ENCODE peak calls at places on chromosomes 12 and 14, in four cellular contexts. One of them, this sample, is unnamed.

GRCh38 chr14:59225281-59225680 is 36.8 kb downstream of the DAAM1 start:
- DNase-seq in astrocyte of the spinal cord: no peak
- DNase-seq in H9: no peak
- DNase-seq in hepatocyte: no peak
- DNase-seq in this sample: no peak

GRCh38 chr14:105473033-105473676 is 1.5 kb upstream of the CRIP2 start:
- DNase-seq in hepatocyte: no peak
- DNase-seq in H9: no peak
- DNase-seq in astrocyte of the spinal cord: no peak
- DNase-seq in this sample: no peak

GRCh38 chr12:102171951-102172350 is 25.7 kb downstream of the PMCH start:
- DNase-seq in H9: no peak
- DNase-seq in hepatocyte: no peak
- DNase-seq in astrocyte of the spinal cord: no peak
- DNase-seq in this sample: no peak

GRCh38 chr14:26123459-26123858 is 474.4 kb downstream of the NOVA1 start:
- DNase-seq in hepatocyte: no peak
- DNase-seq in H9: no peak
- DNase-seq in astrocyte of the spinal cord: no peak
- DNase-seq in this sample: no peak

GRCh38 chr12:40216516-40217288 is 8.1 kb upstream of the LRRK2 start:
- DNase-seq in H9: no peak
- DNase-seq in hepatocyte: no peak
- DNase-seq in astrocyte of the spinal cord: no peak
- DNase-seq in this sample: no peak

GRCh38 chr14:104265918-104266642 is 127.7 kb downstream of the KIF26A start:
- DNase-seq in astrocyte of the spinal cord: no peak
- DNase-seq in hepatocyte: no peak
- DNase-seq in H9: peak
- DNase-seq in this sample: peak

GRCh38 chr12:92059976-92060375 is 85.7 kb downstream of the BTG1 start:
- DNase-seq in astrocyte of the spinal cord: peak
- DNase-seq in hepatocyte: no peak
- DNase-seq in H9: no peak
- DNase-seq in this sample: no peak

GRCh38 chr12:94111290-94111689 is 37.1 kb upstream of the PLXNC1 start:
- DNase-seq in H9: no peak
- DNase-seq in hepatocyte: no peak
- DNase-seq in astrocyte of the spinal cord: no peak
- DNase-seq in this sample: no peak

GRCh38 chr14:49478784-49479183 is 107.4 kb downstream of the RPS29 start:
- DNase-seq in astrocyte of the spinal cord: no peak
- DNase-seq in hepatocyte: no peak
- DNase-seq in H9: no peak
- DNase-seq in this sample: no peak

GRCh38 chr12:32568241-32568640 is 110.9 kb upstream of the DNM1L start:
- DNase-seq in astrocyte of the spinal cord: peak
- DNase-seq in hepatocyte: no peak
- DNase-seq in H9: no peak
- DNase-seq in this sample: no peak

GRCh38 chr12:49952396-49953055 is 2.0 kb downstream of the AQP2 start:
- DNase-seq in astrocyte of the spinal cord: no peak
- DNase-seq in H9: no peak
- DNase-seq in hepatocyte: no peak
- DNase-seq in this sample: no peak

GRCh38 chr12:15621140-15621539 is 168.0 kb downstream of the EPS8 start:
- DNase-seq in H9: no peak
- DNase-seq in hepatocyte: no peak
- DNase-seq in astrocyte of the spinal cord: no peak
- DNase-seq in this sample: no peak

GRCh38 chr12:58888131-58888783 is 32.0 kb downstream of the LRIG3 start:
- DNase-seq in hepatocyte: peak
- DNase-seq in H9: no peak
- DNase-seq in astrocyte of the spinal cord: peak
- DNase-seq in this sample: no peak

GRCh38 chr12:23760495-23760894 is 189.0 kb downstream of the SOX5 start:
- DNase-seq in H9: peak
- DNase-seq in astrocyte of the spinal cord: peak
- DNase-seq in hepatocyte: no peak
- DNase-seq in this sample: peak

GRCh38 chr14:100070310-100070709 is 5.1 kb downstream of the EVL start:
- DNase-seq in astrocyte of the spinal cord: no peak
- DNase-seq in hepatocyte: no peak
- DNase-seq in H9: no peak
- DNase-seq in this sample: no peak

GRCh38 chr14:76203086-76204001 is 51.6 kb downstream of the GPATCH2L start:
- DNase-seq in hepatocyte: peak
- DNase-seq in H9: no peak
- DNase-seq in astrocyte of the spinal cord: peak
- DNase-seq in this sample: no peak

GRCh38 chr14:53964249-53964648 is 7.6 kb upstream of the BMP4 start:
- DNase-seq in astrocyte of the spinal cord: peak
- DNase-seq in hepatocyte: peak
- DNase-seq in H9: no peak
- DNase-seq in this sample: no peak

GRCh38 chr14:89572566-89573398 is 155.7 kb upstream of the FOXN3 start:
- DNase-seq in astrocyte of the spinal cord: no peak
- DNase-seq in H9: no peak
- DNase-seq in hepatocyte: no peak
- DNase-seq in this sample: no peak

GRCh38 chr12:130131817-130132216 is 30.4 kb upstream of the FZD10 start:
- DNase-seq in H9: no peak
- DNase-seq in hepatocyte: no peak
- DNase-seq in astrocyte of the spinal cord: no peak
- DNase-seq in this sample: peak

GRCh38 chr12:32454866-32455265 is 55.5 kb downstream of the FGD4 start:
- DNase-seq in hepatocyte: no peak
- DNase-seq in H9: peak
- DNase-seq in astrocyte of the spinal cord: peak
- DNase-seq in this sample: peak

GRCh38 chr14:29243355-29243754 is 476.8 kb downstream of the FOXG1 start:
- DNase-seq in astrocyte of the spinal cord: peak
- DNase-seq in hepatocyte: no peak
- DNase-seq in H9: no peak
- DNase-seq in this sample: no peak

GRCh38 chr12:69154585-69155363 is 84.6 kb upstream of the CPSF6 start:
- DNase-seq in hepatocyte: peak
- DNase-seq in astrocyte of the spinal cord: peak
- DNase-seq in H9: peak
- DNase-seq in this sample: peak

GRCh38 chr12:6334940-6335450 is 6.9 kb downstream of the TNFRSF1A start:
- DNase-seq in astrocyte of the spinal cord: no peak
- DNase-seq in hepatocyte: no peak
- DNase-seq in H9: no peak
- DNase-seq in this sample: peak

GRCh38 chr12:27814851-27815591 is 35.0 kb upstream of the MANSC4 start:
- DNase-seq in H9: no peak
- DNase-seq in astrocyte of the spinal cord: no peak
- DNase-seq in hepatocyte: no peak
- DNase-seq in this sample: peak

GRCh38 chr12:2673966-2674810 is 120.6 kb upstream of the FKBP4 start:
- DNase-seq in astrocyte of the spinal cord: no peak
- DNase-seq in hepatocyte: no peak
- DNase-seq in H9: peak
- DNase-seq in this sample: peak
- TF ChIP-seq CTCF in astrocyte of the spinal cord: peak
- TF ChIP-seq CTCF in hepatocyte: peak
- TF ChIP-seq CTCF in H9: peak
- TF ChIP-seq CTCF in this sample: peak

DNA sequence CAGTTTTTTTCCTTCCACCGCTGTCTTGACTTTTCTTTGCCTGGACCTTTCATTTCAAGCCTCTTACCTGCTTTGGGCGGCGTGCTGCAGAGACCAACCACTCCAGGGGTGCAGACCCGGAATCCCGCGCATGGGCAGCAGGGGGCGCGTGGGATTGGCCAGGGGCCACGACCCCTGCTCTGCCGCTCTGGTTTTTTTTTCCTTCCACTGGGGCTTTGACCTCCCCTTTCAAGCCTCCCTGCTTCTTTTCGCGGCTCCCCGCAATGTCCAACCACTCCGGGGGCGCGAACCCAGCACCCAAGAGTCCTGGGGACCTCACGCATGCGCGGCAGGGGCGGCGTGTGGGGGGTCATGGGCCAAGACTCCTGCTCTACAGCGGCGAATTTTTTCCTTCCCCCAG is 325.1 kb downstream of the ALG10 start:
- DNase-seq in hepatocyte: no peak
- DNase-seq in astrocyte of the spinal cord: no peak
- DNase-seq in H9: no peak
- DNase-seq in this sample: peak
- TF ChIP-seq CTCF in hepatocyte: no peak
- TF ChIP-seq CTCF in astrocyte of the spinal cord: no peak
- TF ChIP-seq CTCF in H9: peak
- TF ChIP-seq CTCF in this sample: peak

GRCh38 chr12:47808574-47809380 is 10.9 kb downstream of the HDAC7 start:
- DNase-seq in hepatocyte: no peak
- DNase-seq in astrocyte of the spinal cord: no peak
- DNase-seq in H9: no peak
- DNase-seq in this sample: peak
- TF ChIP-seq CTCF in hepatocyte: no peak
- TF ChIP-seq CTCF in astrocyte of the spinal cord: peak
- TF ChIP-seq CTCF in H9: peak
- TF ChIP-seq CTCF in this sample: peak

GRCh38 chr12:26187429-26187828 is 7.9 kb upstream of the SSPN start:
- DNase-seq in H9: no peak
- DNase-seq in hepatocyte: no peak
- DNase-seq in astrocyte of the spinal cord: no peak
- DNase-seq in this sample: no peak
- TF ChIP-seq CTCF in H9: peak
- TF ChIP-seq CTCF in hepatocyte: no peak
- TF ChIP-seq CTCF in astrocyte of the spinal cord: no peak
- TF ChIP-seq CTCF in this sample: peak

GRCh38 chr14:102356280-102356679 is 6.4 kb downstream of the CINP start:
- DNase-seq in hepatocyte: no peak
- DNase-seq in astrocyte of the spinal cord: no peak
- DNase-seq in H9: no peak
- DNase-seq in this sample: no peak
- TF ChIP-seq CTCF in hepatocyte: no peak
- TF ChIP-seq CTCF in astrocyte of the spinal cord: no peak
- TF ChIP-seq CTCF in H9: no peak
- TF ChIP-seq CTCF in this sample: no peak

GRCh38 chr12:124525455-124525854 is 42.0 kb downstream of the NCOR2 start:
- DNase-seq in astrocyte of the spinal cord: no peak
- DNase-seq in H9: no peak
- DNase-seq in hepatocyte: no peak
- DNase-seq in this sample: no peak

GRCh38 chr12:124530637-124531263 is 36.7 kb downstream of the NCOR2 start:
- DNase-seq in H9: no peak
- DNase-seq in hepatocyte: no peak
- DNase-seq in astrocyte of the spinal cord: no peak
- DNase-seq in this sample: no peak

GRCh38 chr12:124529595-124530276 is 37.7 kb downstream of the NCOR2 start:
- DNase-seq in H9: no peak
- DNase-seq in hepatocyte: no peak
- DNase-seq in astrocyte of the spinal cord: no peak
- DNase-seq in this sample: no peak

GRCh38 chr12:124525927-124526692 is 41.3 kb downstream of the NCOR2 start:
- DNase-seq in H9: no peak
- DNase-seq in hepatocyte: no peak
- DNase-seq in astrocyte of the spinal cord: no peak
- DNase-seq in this sample: no peak

DNA sequence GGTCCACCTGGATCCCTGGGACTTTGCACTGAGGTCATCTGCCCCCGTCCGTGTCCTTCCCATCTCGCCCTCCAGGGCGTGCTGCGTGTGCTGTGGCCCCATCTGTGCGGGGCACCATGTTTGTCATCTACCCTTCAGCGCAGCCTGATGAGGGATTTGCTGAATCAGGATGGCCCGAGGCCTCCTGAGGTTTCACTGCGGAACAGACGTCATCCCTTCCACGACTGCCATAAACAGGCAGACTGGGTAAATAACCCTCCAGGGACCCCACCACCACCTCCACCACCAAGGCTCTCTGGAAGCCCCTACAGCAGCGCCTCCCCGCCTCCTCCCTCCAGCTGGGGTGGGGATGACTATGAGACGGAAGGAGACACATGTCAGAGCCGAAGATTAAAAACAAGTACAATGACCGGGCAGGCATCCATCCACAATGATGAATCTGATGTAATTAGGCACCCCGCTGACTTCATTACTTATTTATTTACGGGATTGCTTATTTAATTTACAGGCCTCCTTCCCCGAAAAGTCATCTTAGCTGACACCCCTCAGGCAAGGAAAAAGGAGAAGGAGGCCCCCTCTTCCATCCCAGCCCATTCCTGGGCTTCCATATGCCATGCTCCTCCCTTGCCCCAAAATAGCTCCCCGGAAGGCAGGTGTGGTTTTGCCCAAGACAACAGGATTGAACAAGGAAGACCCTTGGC is 39.4 kb downstream of the NCOR2 start:
- DNase-seq in astrocyte of the spinal cord: peak
- DNase-seq in H9: no peak
- DNase-seq in hepatocyte: no peak
- DNase-seq in this sample: peak
- TF ChIP-seq CTCF in astrocyte of the spinal cord: peak
- TF ChIP-seq CTCF in H9: peak
- TF ChIP-seq CTCF in hepatocyte: no peak
- TF ChIP-seq CTCF in this sample: peak

GRCh38 chr12:98840325-98840724 is 195.2 kb downstream of the APAF1 start:
- DNase-seq in astrocyte of the spinal cord: no peak
- DNase-seq in hepatocyte: no peak
- DNase-seq in H9: no peak
- DNase-seq in this sample: no peak

GRCh38 chr12:98838282-98838681 is 193.2 kb downstream of the APAF1 start:
- DNase-seq in astrocyte of the spinal cord: peak
- DNase-seq in hepatocyte: no peak
- DNase-seq in H9: no peak
- DNase-seq in this sample: peak
- TF ChIP-seq CTCF in astrocyte of the spinal cord: peak
- TF ChIP-seq CTCF in hepatocyte: peak
- TF ChIP-seq CTCF in H9: peak
- TF ChIP-seq CTCF in this sample: peak

This sample was measured in endodermal cell.